ENCODE peak calls at places on chromosomes 5 and 9, in eight cellular contexts. Q is OCI-LY7; N is aorta; C is lung microvascular endothelial cell; S is iPS-NIHi11; B is NCI-H2029; U is stimulated activated CD8-positive, alpha-beta memory T cell treated with anti-CD3 and anti-CD28 coated beads, Interleukin-4, amount 100 ng/mL, for 4 hours; Y is ACHN. K is an unnamed sample.

GRCh38 chr5:95822408-95823240 is at the start of gene GLRX:
- DNase-seq in B (peak; percentile 40), N (peak; percentile 80), S (peak; percentile 79), C (peak; percentile 45), U (no peak), Q (peak; percentile 82), Y (peak; percentile 89), K (peak; percentile 54)

GRCh38 chr9:125293134-125293533 is 31.5 kb downstream of the GAPVD1 start:
- DNase-seq in Q (no peak), N (no peak), U (no peak), S (peak; percentile 11), B (no peak), C (no peak), Y (no peak), K (no peak)

GRCh38 chr5:151134228-151134627 is 23.4 kb downstream of the ANXA6 start:
- DNase-seq in C (no peak), Y (no peak), B (no peak), N (no peak), U (no peak), Q (peak; percentile 61), S (no peak), K (no peak)

GRCh38 chr9:106127771-106128170 is 433.4 kb downstream of the TMEM38B start:
- DNase-seq in N (no peak), C (no peak), S (no peak), Y (no peak), Q (no peak), U (no peak), B (no peak), K (no peak)

GRCh38 chr5:153520952-153521351 is 30.5 kb downstream of the GRIA1 start:
- DNase-seq in B (no peak), C (peak; percentile 22), N (no peak), Y (no peak), S (no peak), Q (no peak), U (no peak), K (no peak)

GRCh38 chr9:111966851-111967250 is 70.2 kb downstream of the UGCG start:
- DNase-seq in U (no peak), N (no peak), C (no peak), Y (no peak), S (no peak), B (peak; percentile 61), Q (no peak), K (no peak)

GRCh38 chr9:115651456-115651855 is 502.1 kb upstream of the PAPPA start:
- DNase-seq in C (no peak), S (no peak), U (no peak), N (no peak), Y (no peak), B (no peak), Q (no peak), K (no peak)

GRCh38 chr5:36040651-36041536 is 25.8 kb downstream of the UGT3A2 start:
- DNase-seq in S (no peak), U (no peak), Y (no peak), Q (no peak), B (peak; percentile 98), N (no peak), C (no peak), K (no peak)

GRCh38 chr9:97788763-97789663 is 64.0 kb upstream of the FOXE1 start:
- DNase-seq in S (no peak), N (no peak), Y (no peak), Q (no peak), B (no peak), U (no peak), C (no peak), K (no peak)

GRCh38 chr5:143605403-143606005 is 202.0 kb upstream of the NR3C1 start:
- DNase-seq in C (no peak), Y (no peak), N (no peak), B (no peak), Q (peak; percentile 85), U (no peak), S (no peak), K (peak; percentile 71)

GRCh38 chr9:113290052-113290607 is 13.0 kb downstream of the RNF183 start:
- DNase-seq in Q (no peak), B (no peak), U (no peak), N (no peak), C (no peak), Y (no peak), S (no peak), K (no peak)

GRCh38 chr5:116652196-116652729 is 77.6 kb upstream of the SEMA6A start:
- DNase-seq in Q (no peak), U (no peak), S (peak; percentile 20), Y (peak; percentile 8), N (no peak), B (no peak), C (no peak), K (no peak)

GRCh38 chr9:98708933-98709911 is at the start of gene GABBR2:
- DNase-seq in S (peak; percentile 62), Q (no peak), U (no peak), B (no peak), Y (no peak), C (peak; percentile 56), N (no peak), K (no peak)

GRCh38 chr5:60649288-60649917 is 50.6 kb downstream of the DEPDC1B start:
- DNase-seq in S (no peak), Y (peak; percentile 51), N (no peak), U (no peak), C (peak; percentile 67), Q (peak; percentile 68), B (no peak), K (no peak)

GRCh38 chr5:68242743-68243142 is 27.2 kb downstream of the PIK3R1 start:
- DNase-seq in B (no peak), Y (no peak), C (peak; percentile 82), S (no peak), Q (no peak), U (no peak), N (no peak), K (no peak)

GRCh38 chr5:95283761-95284511 is 958 bp downstream of the MCTP1 start:
- DNase-seq in N (peak; percentile 76), Y (peak; percentile 30), C (peak; percentile 20), S (peak; percentile 69), U (no peak), B (peak; percentile 53), Q (no peak), K (no peak)

K was measured in CD14-positive monocyte.